ENCODE peak calls at places on chromosome 12, in nine cellular contexts. U is CD4-positive, CD25-positive, alpha-beta regulatory T cell; C is uterus; B is T follicular helper cell; Q is B cell; P is activated CD8-positive, alpha-beta memory T cell treated with anti-CD3 and anti-CD28 coated beads for 1 hour; V is cardiac fibroblast; G is activated effector memory CD4-positive, alpha-beta T cell treated with Interleukin-2 at 50 U/mL for 16 hours; A is brain microvascular endothelial cell. K is an unnamed sample.
A peak's percentile ranks its signal among the peaks of the same experiment; 100 is the strongest.

GRCh38 chr12:110199360-110200123 is 75.4 kb downstream of the IFT81 start:
- DNase-seq in U (no peak), C (no peak), B (no peak), Q (no peak), P (no peak), V (peak; percentile 75), G (no peak), A (peak; percentile 93), K (peak; percentile 30)

GRCh38 chr12:90959538-90960139 is 4.7 kb upstream of the CCER1 start:
- DNase-seq in U (peak; percentile 29), C (no peak), B (no peak), Q (no peak), P (no peak), V (peak; percentile 76), G (no peak), A (peak; percentile 47), K (peak; percentile 34)

GRCh38 chr12:51937941-51938340 is 13.6 kb upstream of the ACVR1B start:
- DNase-seq in U (no peak), C (no peak), B (no peak), Q (no peak), P (no peak), V (no peak), G (no peak), A (no peak), K (no peak)

GRCh38 chr12:25829192-25829591 is 129.3 kb upstream of the RASSF8 start:
- DNase-seq in U (no peak), C (no peak), B (no peak), Q (no peak), P (no peak), V (peak; percentile 98), G (no peak), A (peak; percentile 95), K (peak; percentile 87)

GRCh38 chr12:93379432-93380308 is 1.9 kb downstream of the NUDT4 start:
- DNase-seq in U (no peak), C (no peak), B (no peak), Q (no peak), P (no peak), V (peak; percentile 29), G (no peak), A (no peak), K (no peak)

GRCh38 chr12:46089414-46090162 is 99.2 kb upstream of the SCAF11 start:
- DNase-seq in U (no peak), C (no peak), B (no peak), Q (no peak), P (no peak), V (peak; percentile 21), G (no peak), A (no peak), K (no peak)

GRCh38 chr12:55624056-55624455 is 12.6 kb upstream of the OR10P1 start:
- DNase-seq in U (no peak), C (no peak), B (no peak), Q (no peak), P (no peak), V (peak; percentile 19), G (no peak), A (no peak), K (no peak)

GRCh38 chr12:64608901-64609542 is 1.3 kb upstream of the RASSF3 start:
- DNase-seq in U (peak; percentile 56), C (no peak), B (peak; percentile 38), Q (peak; percentile 52), P (no peak), V (peak; percentile 66), G (peak; percentile 32), A (peak; percentile 28), K (peak; percentile 55)

K was measured in AG08396.